ENCODE peak calls at places on chromosomes 1 and 21, in seven cellular contexts. Z is K562, D is SK-N-SH, C is GM12892, H is HepG2, G is H1, E is GM12878. T is an unnamed sample.

GRCh38 chr1:211654838-211655787 is 20.3 kb downstream of the NEK2 start:
- DNase-seq in E (no peak), G (peak), H (peak), D (peak), Z (peak), C (no peak), T (no peak)

GRCh38 chr21:27802816-27803475 is 836.1 kb upstream of the ADAMTS5 start:
- DNase-seq in G (peak), C (no peak), D (peak), H (no peak), E (no peak), Z (peak), T (no peak)

GRCh38 chr1:241950390-241950789 is 7.2 kb upstream of the BECN2 start:
- DNase-seq in D (peak), E (no peak), H (no peak), G (no peak), Z (no peak), C (no peak), T (no peak)

GRCh38 chr1:55284856-55285255 is 69.7 kb upstream of the USP24 start:
- DNase-seq in E (peak), Z (no peak), H (no peak), G (no peak), C (no peak), D (peak), T (no peak)

GRCh38 chr1:37442644-37443043 is 31.7 kb upstream of the ZC3H12A start:
- DNase-seq in G (no peak), Z (no peak), E (no peak), C (no peak), H (no peak), D (no peak), T (no peak)

GRCh38 chr1:205532026-205532891 is 27.8 kb downstream of the CDK18 start:
- DNase-seq in G (no peak), E (no peak), H (no peak), D (no peak), C (no peak), Z (no peak), T (no peak)

GRCh38 chr21:39087238-39087975 is 95.8 kb downstream of the PSMG1 start:
- DNase-seq in D (no peak), H (no peak), G (no peak), E (no peak), C (no peak), Z (no peak), T (no peak)

GRCh38 chr1:3857791-3858129 is 484 bp downstream of the DFFB start:
- DNase-seq in D (no peak), Z (no peak), C (peak), E (no peak), H (no peak), G (no peak), T (no peak)

GRCh38 chr21:42215942-42216725 is 2.8 kb upstream of the ABCG1 start:
- DNase-seq in E (no peak), G (no peak), H (no peak), C (no peak), Z (no peak), D (no peak), T (no peak)

GRCh38 chr1:45923343-45923742 is 119.9 kb downstream of the MAST2 start:
- DNase-seq in G (no peak), E (no peak), Z (no peak), D (no peak), H (no peak), C (no peak), T (no peak)

GRCh38 chr1:241834733-241835377 is 13.1 kb upstream of the EXO1 start:
- DNase-seq in G (no peak), E (no peak), H (peak), D (peak), C (no peak), Z (no peak), T (no peak)

GRCh38 chr1:100187912-100188311 is 9.9 kb upstream of the LRRC39 start:
- DNase-seq in C (no peak), D (no peak), G (no peak), H (peak), Z (no peak), E (no peak), T (no peak)

GRCh38 chr1:18535391-18536210 is 54.9 kb downstream of the KLHDC7A start:
- DNase-seq in D (no peak), C (no peak), E (no peak), H (no peak), Z (no peak), G (peak), T (no peak)

GRCh38 chr1:115672224-115673009 is 30.6 kb downstream of the VANGL1 start:
- DNase-seq in H (no peak), E (no peak), D (no peak), Z (no peak), C (no peak), G (no peak), T (no peak)

GRCh38 chr1:33396188-33397124 is 34.4 kb downstream of the PHC2 start:
- DNase-seq in Z (peak), H (no peak), E (no peak), C (no peak), G (no peak), D (no peak), T (no peak)

GRCh38 chr1:172383541-172383940 is 36.9 kb upstream of the C1orf105 start:
- DNase-seq in Z (no peak), D (no peak), C (no peak), H (no peak), E (no peak), G (no peak), T (no peak)

GRCh38 chr1:77605246-77606026 is 77.0 kb downstream of the ZZZ3 start:
- DNase-seq in Z (no peak), C (no peak), H (no peak), D (no peak), E (no peak), G (no peak), T (no peak)

GRCh38 chr1:67463298-67463960 is 33.2 kb upstream of the SERBP1 start:
- DNase-seq in H (no peak), D (no peak), E (no peak), C (no peak), Z (no peak), G (no peak), T (no peak)

GRCh38 chr1:158101944-158102343 is 78.8 kb upstream of the CD1D start:
- DNase-seq in C (no peak), H (no peak), E (no peak), Z (no peak), D (no peak), G (no peak), T (no peak)

GRCh38 chr1:86913399-86913895 is 479 bp downstream of the SELENOF start:
- DNase-seq in C (no peak), H (peak), Z (no peak), G (no peak), E (peak), D (no peak), T (peak)

GRCh38 chr1:117611894-117612481 is 6.1 kb downstream of the TENT5C start:
- DNase-seq in G (no peak), E (no peak), H (no peak), D (no peak), C (no peak), Z (no peak), T (no peak)

GRCh38 chr21:45456014-45456835 is 51.3 kb downstream of the COL18A1 start:
- DNase-seq in C (no peak), Z (no peak), D (no peak), G (no peak), E (no peak), H (no peak), T (no peak)

GRCh38 chr1:32992489-32993214 is 28.0 kb upstream of the RNF19B start:
- DNase-seq in C (peak), H (peak), Z (peak), E (peak), G (peak), D (no peak), T (peak)

GRCh38 chr1:108142773-108143394 is 57.3 kb downstream of the SLC25A24 start:
- DNase-seq in D (no peak), C (no peak), E (no peak), H (no peak), Z (peak), G (no peak), T (no peak)

GRCh38 chr1:6962390-6962955 is 177.2 kb downstream of the CAMTA1 start:
- DNase-seq in C (no peak), E (peak), H (no peak), G (peak), Z (peak), D (peak), T (peak)

GRCh38 chr1:37410815-37411214 is 63.6 kb upstream of the ZC3H12A start:
- DNase-seq in C (no peak), Z (peak), D (no peak), H (peak), E (no peak), G (peak), T (no peak)

GRCh38 chr21:17780539-17780938 is 38.6 kb downstream of the C21orf91 start:
- DNase-seq in E (peak), H (no peak), Z (no peak), C (no peak), G (no peak), D (no peak), T (no peak)

GRCh38 chr1:230979389-230979716 is 459 bp downstream of the ARV1 start:
- DNase-seq in H (no peak), Z (no peak), D (no peak), G (no peak), E (no peak), C (no peak), T (no peak)

GRCh38 chr1:62370594-62370993 is 51.4 kb upstream of the KANK4 start:
- DNase-seq in H (no peak), D (no peak), C (no peak), G (no peak), E (no peak), Z (no peak), T (no peak)

GRCh38 chr1:12095822-12096263 is 32.7 kb downstream of the TNFRSF8 start:
- DNase-seq in C (no peak), E (no peak), D (no peak), G (no peak), H (no peak), Z (peak), T (no peak)

GRCh38 chr21:45588861-45589491 is 46.7 kb upstream of the SLC19A1 start:
- DNase-seq in D (no peak), C (no peak), H (no peak), Z (no peak), E (no peak), G (no peak), T (no peak)

GRCh38 chr1:19385869-19386591 is 73.9 kb downstream of the SLC66A1 start:
- DNase-seq in G (no peak), E (no peak), Z (no peak), H (peak), D (no peak), C (no peak), T (no peak)

DNA sequence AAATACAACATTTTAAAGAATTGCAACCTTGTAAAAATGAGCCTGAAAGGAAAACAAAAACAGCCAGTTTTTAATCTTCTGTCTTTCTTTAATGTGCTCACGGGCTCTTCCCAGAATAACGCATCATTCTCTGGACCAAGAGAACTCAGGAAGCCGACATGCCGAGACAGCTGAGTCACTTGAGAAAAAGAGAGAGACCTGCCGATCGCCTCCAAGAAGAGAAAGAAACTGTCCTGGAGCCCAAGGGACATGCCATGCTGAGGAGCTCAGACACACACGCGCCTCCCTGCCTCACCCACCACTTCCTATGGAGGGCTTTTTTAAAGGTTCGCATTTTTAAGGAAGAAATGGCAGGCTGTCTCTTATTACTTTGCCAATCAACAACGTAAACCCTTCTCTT is 176.4 kb downstream of the ZNF281 start:
- DNase-seq in D (no peak), H (no peak), E (no peak), C (no peak), G (no peak), Z (no peak), T (no peak)
- TF ChIP-seq TAF1 in D (no peak), H (no peak), E (no peak), C (no peak), G (no peak), Z (no peak), T (no peak)

GRCh38 chr1:14261395-14261794 is 337.1 kb upstream of the KAZN start:
- DNase-seq in G (no peak), H (no peak), C (no peak), Z (no peak), E (no peak), D (no peak), T (no peak)
- TF ChIP-seq TAF1 in G (no peak), H (no peak), C (no peak), Z (no peak), E (no peak), D (no peak), T (no peak)

GRCh38 chr1:94921977-94922376 is 4.9 kb downstream of the CNN3 start:
- DNase-seq in Z (no peak), E (no peak), H (no peak), G (no peak), D (no peak), C (no peak), T (no peak)

GRCh38 chr1:94920061-94920460 is 6.8 kb downstream of the CNN3 start:
- DNase-seq in D (no peak), H (peak), E (no peak), G (no peak), C (no peak), Z (no peak), T (no peak)

GRCh38 chr1:94924967-94925366 is 1.9 kb downstream of the CNN3 start:
- DNase-seq in E (no peak), C (no peak), D (no peak), Z (no peak), G (no peak), H (no peak), T (no peak)

GRCh38 chr1:94925561-94926364 is 1.1 kb downstream of the CNN3 start:
- DNase-seq in H (peak), D (peak), Z (no peak), C (peak), G (peak), E (peak), T (peak)

GRCh38 chr1:94922756-94923465 is 4.0 kb downstream of the CNN3 start:
- DNase-seq in D (no peak), G (no peak), E (no peak), C (no peak), H (no peak), Z (no peak), T (no peak)
- TF ChIP-seq TAF1 in D (no peak), G (no peak), E (no peak), C (no peak), H (no peak), Z (no peak), T (no peak)

GRCh38 chr1:27395441-27396195 is 3.2 kb downstream of the GPR3 start:
- DNase-seq in Z (peak), H (peak), E (no peak), C (peak), D (peak), G (peak), T (peak)
- TF ChIP-seq TAF1 in Z (no peak), H (no peak), E (no peak), C (no peak), D (no peak), G (no peak), T (no peak)

GRCh38 chr21:36910581-36911307 is 55.7 kb downstream of the HLCS start:
- DNase-seq in C (no peak), H (no peak), G (no peak), E (no peak), Z (no peak), D (peak), T (no peak)
- TF ChIP-seq TAF1 in C (no peak), H (no peak), G (no peak), E (no peak), Z (no peak), D (no peak), T (no peak)

GRCh38 chr1:227316941-227317540 is 1.3 kb downstream of the CDC42BPA start:
- DNase-seq in H (no peak), D (peak), C (no peak), Z (no peak), G (no peak), E (no peak), T (no peak)
- TF ChIP-seq TAF1 in H (no peak), D (no peak), C (no peak), Z (no peak), G (no peak), E (no peak), T (no peak)

GRCh38 chr1:163320891-163321290 is 863 bp upstream of the NUF2 start:
- DNase-seq in H (peak), G (no peak), D (no peak), Z (no peak), C (no peak), E (no peak), T (no peak)
- TF ChIP-seq TAF1 in H (no peak), G (peak), D (no peak), Z (no peak), C (no peak), E (no peak), T (no peak)